ENCODE peak calls at places on chromosomes 4 and X, in nine cellular contexts. C is naive thymus-derived CD4-positive, alpha-beta T cell; M is ovary; B is spleen; S is fibroblast of lung; Y is CD4-positive, alpha-beta memory T cell; P is sigmoid colon; O is A549; X is PC-3. T is an unnamed sample. For H3K4me1, the result is how much of the 10 kb centered on the place peaks cover.

GRCh38 chr4:142021181-142021580 is 384.8 kb downstream of the IL15 start:
- DNase-seq in C (no peak), M (no peak), B (no peak), S (peak), Y (no peak), P (no peak), O (no peak), X (no peak), T (no peak)

GRCh38 chr4:54669831-54670230 is 12.1 kb downstream of the KIT start:
- DNase-seq in C (no peak), M (no peak), B (no peak), S (no peak), Y (no peak), P (no peak), O (no peak), X (no peak), T (no peak)

GRCh38 chrX:45324941-45325340 is 124.3 kb upstream of the DIPK2B start:
- DNase-seq in C (no peak), M (no peak), B (no peak), S (peak), Y (no peak), P (no peak), O (no peak), X (no peak), T (no peak)

GRCh38 chr4:40121515-40121914 is 64.9 kb downstream of the N4BP2 start:
- DNase-seq in C (no peak), M (no peak), B (no peak), S (peak), Y (no peak), P (no peak), O (peak), X (peak), T (no peak)

GRCh38 chrX:47446971-47447370 is 36.1 kb downstream of the ZNF41 start:
- DNase-seq in C (no peak), M (no peak), B (no peak), S (no peak), Y (no peak), P (no peak), O (no peak), X (peak), T (no peak)

GRCh38 chrX:130024127-130024526 is 41.7 kb downstream of the BCORL1 start:
- DNase-seq in C (peak), M (peak), B (peak), S (peak), Y (peak), P (peak), O (peak), X (peak), T (peak)

GRCh38 chr4:98293089-98293887 is 32.1 kb downstream of the RAP1GDS1 start:
- DNase-seq in C (peak), M (no peak), B (no peak), S (peak), Y (no peak), P (no peak), O (no peak), X (no peak), T (no peak)

GRCh38 chr4:54513231-54513630 is 144.5 kb upstream of the KIT start:
- DNase-seq in C (no peak), M (no peak), B (no peak), S (peak), Y (no peak), P (no peak), O (no peak), X (peak), T (no peak)

GRCh38 chr4:92091335-92091734 is 212.4 kb upstream of the GRID2 start:
- DNase-seq in C (no peak), M (no peak), B (no peak), S (no peak), Y (no peak), P (no peak), O (peak), X (peak), T (no peak)

GRCh38 chr4:59608466-59608865 is 1591.7 kb upstream of the ADGRL3 start:
- DNase-seq in C (no peak), M (no peak), B (no peak), S (peak), Y (no peak), P (no peak), O (no peak), X (peak), T (no peak)

GRCh38 chr4:165048170-165048569 is 5.5 kb upstream of the TRIM75 start:
- DNase-seq in C (no peak), M (no peak), B (no peak), S (no peak), Y (no peak), P (no peak), O (no peak), X (no peak), T (no peak)

GRCh38 chr4:170229021-170229420 is 139.3 kb upstream of the AADAT start:
- DNase-seq in C (no peak), M (no peak), B (no peak), S (no peak), Y (no peak), P (no peak), O (no peak), X (peak), T (no peak)

GRCh38 chrX:65697915-65698796 is 30.7 kb downstream of the MSN start:
- DNase-seq in C (peak), M (no peak), B (peak), S (peak), Y (peak), P (no peak), O (no peak), X (no peak), T (peak)

GRCh38 chrX:107496786-107497185 is 47.3 kb downstream of the FRMPD3 start:
- DNase-seq in C (no peak), M (no peak), B (no peak), S (no peak), Y (no peak), P (no peak), O (no peak), X (no peak), T (no peak)

GRCh38 chr4:186981161-186981560 is 257.5 kb upstream of the FAT1 start:
- DNase-seq in C (no peak), M (no peak), B (no peak), S (peak), Y (no peak), P (no peak), O (no peak), X (no peak), T (no peak)

GRCh38 chr4:576991-577498 is 950 bp upstream of the TMEM271 start:
- DNase-seq in C (no peak), M (no peak), B (peak), S (no peak), Y (no peak), P (no peak), O (no peak), X (no peak), T (no peak)

GRCh38 chrX:4787971-4788370 is 1074.5 kb upstream of the PRKX start:
- DNase-seq in C (no peak), M (no peak), B (no peak), S (no peak), Y (no peak), P (no peak), O (peak), X (peak), T (no peak)

GRCh38 chrX:19682712-19683331 is 167.5 kb upstream of the MAP3K15 start:
- DNase-seq in C (peak), M (peak), B (peak), S (peak), Y (peak), P (peak), O (peak), X (peak), T (peak)

GRCh38 chrX:137286423-137286822 is 252.6 kb upstream of the GPR101 start:
- DNase-seq in C (no peak), M (no peak), B (no peak), S (no peak), Y (no peak), P (no peak), O (no peak), X (no peak), T (no peak)

GRCh38 chr4:13597141-13597540 is 30.4 kb downstream of the BOD1L1 start:
- DNase-seq in C (no peak), M (no peak), B (no peak), S (no peak), Y (no peak), P (no peak), O (peak), X (no peak), T (no peak)

GRCh38 chr4:25401066-25401465 is 24.0 kb downstream of the ANAPC4 start:
- DNase-seq in C (no peak), M (no peak), B (no peak), S (peak), Y (no peak), P (no peak), O (peak), X (peak), T (no peak)

GRCh38 chr4:534576-535151 is 35.7 kb downstream of the PIGG start:
- DNase-seq in C (no peak), M (no peak), B (peak), S (no peak), Y (no peak), P (no peak), O (no peak), X (no peak), T (no peak)

GRCh38 chr4:98468744-98469143 is 189.7 kb downstream of the TSPAN5 start:
- DNase-seq in C (no peak), M (peak), B (no peak), S (peak), Y (no peak), P (no peak), O (no peak), X (no peak), T (no peak)

GRCh38 chr4:1009647-1010521 is 1.5 kb upstream of the FGFRL1 start:
- DNase-seq in C (peak), M (peak), B (peak), S (peak), Y (peak), P (peak), O (peak), X (peak), T (peak)

GRCh38 chr4:139975830-139976272 is 178.1 kb downstream of the MAML3 start:
- DNase-seq in C (no peak), M (no peak), B (no peak), S (no peak), Y (no peak), P (no peak), O (no peak), X (peak), T (no peak)

GRCh38 chr4:4327652-4328121 is 37.6 kb downstream of the ZBTB49 start:
- DNase-seq in C (no peak), M (no peak), B (peak), S (no peak), Y (no peak), P (peak), O (peak), X (peak), T (peak)

GRCh38 chr4:125369098-125369497 is 54.3 kb downstream of the FAT4 start:
- DNase-seq in C (no peak), M (no peak), B (no peak), S (peak), Y (no peak), P (no peak), O (no peak), X (no peak), T (no peak)

GRCh38 chr4:142845293-142846070 is 619 bp downstream of the INPP4B start:
- DNase-seq in C (peak), M (peak), B (peak), S (peak), Y (peak), P (peak), O (peak), X (peak), T (no peak)

GRCh38 chr4:45578874-45579273 is 545.0 kb downstream of the GABRG1 start:
- DNase-seq in C (no peak), M (no peak), B (no peak), S (no peak), Y (no peak), P (no peak), O (no peak), X (no peak), T (no peak)

GRCh38 chrX:16023790-16024734 is 99.3 kb upstream of the GRPR start:
- DNase-seq in C (no peak), M (no peak), B (no peak), S (peak), Y (no peak), P (no peak), O (peak), X (peak), T (no peak)

GRCh38 chrX:49198540-49199314 is 1.3 kb downstream of the SYP start:
- DNase-seq in C (no peak), M (no peak), B (no peak), S (no peak), Y (no peak), P (no peak), O (no peak), X (no peak), T (no peak)

GRCh38 chr4:101304916-101305315 is 42.4 kb downstream of the PPP3CA start:
- DNase-seq in C (no peak), M (no peak), B (no peak), S (peak), Y (no peak), P (no peak), O (no peak), X (peak), T (no peak)

GRCh38 chr4:152094851-152095700 is 334.3 kb upstream of the GATB start:
- DNase-seq in C (no peak), M (no peak), B (no peak), S (peak), Y (no peak), P (no peak), O (no peak), X (peak), T (no peak)

GRCh38 chr4:152090543-152090942 is 329.7 kb upstream of the GATB start:
- DNase-seq in C (no peak), M (no peak), B (no peak), S (peak), Y (no peak), P (no peak), O (no peak), X (no peak), T (no peak)

GRCh38 chr4:152085657-152086056 is 324.9 kb upstream of the GATB start:
- DNase-seq in C (no peak), M (no peak), B (no peak), S (no peak), Y (no peak), P (no peak), O (no peak), X (no peak), T (no peak)

GRCh38 chr4:152087335-152087734 is 326.5 kb upstream of the GATB start:
- DNase-seq in C (no peak), M (no peak), B (no peak), S (no peak), Y (no peak), P (no peak), O (no peak), X (no peak), T (no peak)

DNA sequence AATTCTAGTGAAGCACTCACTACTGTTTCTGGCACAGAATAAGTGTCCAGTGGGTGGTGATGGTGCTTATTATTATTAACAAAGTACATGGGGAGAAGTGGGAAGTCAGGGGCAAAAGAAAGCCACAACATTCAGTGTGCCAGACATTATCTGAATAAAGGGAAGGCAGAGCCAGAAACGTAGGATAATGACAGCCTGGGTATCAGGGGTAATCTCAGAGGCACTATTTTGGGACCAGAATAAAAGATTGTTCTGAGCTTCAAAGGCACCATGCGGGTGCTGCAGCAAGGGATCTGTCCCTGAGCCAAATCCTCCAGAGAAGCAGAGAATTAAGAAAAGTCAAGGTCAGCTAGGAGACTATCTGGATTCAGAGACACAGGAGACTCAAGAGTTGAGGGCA is 328.8 kb upstream of the GATB start:
- DNase-seq in C (no peak), M (no peak), B (no peak), S (no peak), Y (no peak), P (no peak), O (no peak), X (no peak), T (no peak)
- H3K4me1 ChIP-seq in C (under half), M (under half), B (under half), S (under half), Y (under half), P (under half), O (under half), X (under half), T (under half)

GRCh38 chr4:94414907-94415306 is 36.8 kb upstream of the PDLIM5 start:
- DNase-seq in C (no peak), M (no peak), B (no peak), S (no peak), Y (no peak), P (no peak), O (no peak), X (no peak), T (no peak)

GRCh38 chr4:94411296-94411695 is 40.4 kb upstream of the PDLIM5 start:
- DNase-seq in C (no peak), M (no peak), B (no peak), S (no peak), Y (no peak), P (no peak), O (no peak), X (no peak), T (no peak)

GRCh38 chr4:94412019-94413017 is 39.4 kb upstream of the PDLIM5 start:
- DNase-seq in C (no peak), M (no peak), B (no peak), S (peak), Y (no peak), P (no peak), O (peak), X (peak), T (no peak)

GRCh38 chr4:94415448-94415847 is 36.3 kb upstream of the PDLIM5 start:
- DNase-seq in C (no peak), M (no peak), B (no peak), S (no peak), Y (no peak), P (no peak), O (no peak), X (no peak), T (no peak)

GRCh38 chr4:94413085-94413685 is 38.6 kb upstream of the PDLIM5 start:
- DNase-seq in C (no peak), M (no peak), B (no peak), S (peak), Y (no peak), P (no peak), O (no peak), X (no peak), T (no peak)
- H3K4me1 ChIP-seq in C (under half), M (under half), B (under half), S (under half), Y (under half), P (under half), O (under half), X (under half), T (under half)

GRCh38 chr4:94480362-94480951 is 28.7 kb downstream of the PDLIM5 start:
- DNase-seq in C (no peak), M (no peak), B (no peak), S (no peak), Y (no peak), P (no peak), O (no peak), X (no peak), T (no peak)
- H3K4me1 ChIP-seq in C (under half), M (under half), B (under half), S (under half), Y (under half), P (under half), O (half or more), X (under half), T (under half)

DNA sequence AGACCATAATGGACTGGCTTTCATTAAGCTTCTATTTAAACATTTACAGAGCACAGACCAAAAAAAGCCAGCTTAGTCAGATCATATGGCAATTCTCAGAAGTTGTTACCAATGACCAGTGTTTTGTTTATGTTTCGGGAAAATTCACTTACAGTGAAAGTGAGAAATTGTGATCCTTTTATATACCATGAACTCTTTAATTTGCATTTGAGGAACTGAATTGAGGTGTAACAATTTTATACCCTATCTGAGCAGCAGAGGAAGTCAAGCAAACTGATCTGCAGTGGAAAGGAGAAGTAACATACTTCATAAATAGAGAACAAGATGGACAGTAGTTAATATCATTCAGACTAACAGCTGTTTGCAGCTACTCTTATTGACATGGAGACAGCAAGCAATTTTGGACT is 97.1 kb downstream of the TMA16 start:
- DNase-seq in C (no peak), M (no peak), B (no peak), S (no peak), Y (no peak), P (no peak), O (no peak), X (no peak), T (no peak)
- H3K4me1 ChIP-seq in C (under half), M (under half), B (half or more), S (under half), Y (under half), P (under half), O (under half), X (under half), T (under half)

GRCh38 chr4:182894681-182895275 is 22.4 kb downstream of the DCTD start:
- DNase-seq in C (no peak), M (no peak), B (peak), S (no peak), Y (no peak), P (no peak), O (no peak), X (no peak), T (no peak)
- H3K4me1 ChIP-seq in C (under half), M (under half), B (under half), S (under half), Y (under half), P (under half), O (under half), X (under half), T (under half)

GRCh38 chr4:168848112-168848511 is 161.9 kb downstream of the CBR4 start:
- DNase-seq in C (no peak), M (no peak), B (no peak), S (peak), Y (no peak), P (peak), O (no peak), X (no peak), T (no peak)

GRCh38 chr4:168845897-168846296 is 164.2 kb downstream of the CBR4 start:
- DNase-seq in C (no peak), M (no peak), B (no peak), S (no peak), Y (no peak), P (no peak), O (no peak), X (no peak), T (no peak)

GRCh38 chr4:168846414-168846813 is 163.6 kb downstream of the CBR4 start:
- DNase-seq in C (no peak), M (no peak), B (no peak), S (no peak), Y (no peak), P (no peak), O (no peak), X (no peak), T (no peak)

GRCh38 chr4:168850016-168850415 is 160.0 kb downstream of the CBR4 start:
- DNase-seq in C (no peak), M (no peak), B (no peak), S (peak), Y (no peak), P (no peak), O (no peak), X (no peak), T (no peak)

DNA sequence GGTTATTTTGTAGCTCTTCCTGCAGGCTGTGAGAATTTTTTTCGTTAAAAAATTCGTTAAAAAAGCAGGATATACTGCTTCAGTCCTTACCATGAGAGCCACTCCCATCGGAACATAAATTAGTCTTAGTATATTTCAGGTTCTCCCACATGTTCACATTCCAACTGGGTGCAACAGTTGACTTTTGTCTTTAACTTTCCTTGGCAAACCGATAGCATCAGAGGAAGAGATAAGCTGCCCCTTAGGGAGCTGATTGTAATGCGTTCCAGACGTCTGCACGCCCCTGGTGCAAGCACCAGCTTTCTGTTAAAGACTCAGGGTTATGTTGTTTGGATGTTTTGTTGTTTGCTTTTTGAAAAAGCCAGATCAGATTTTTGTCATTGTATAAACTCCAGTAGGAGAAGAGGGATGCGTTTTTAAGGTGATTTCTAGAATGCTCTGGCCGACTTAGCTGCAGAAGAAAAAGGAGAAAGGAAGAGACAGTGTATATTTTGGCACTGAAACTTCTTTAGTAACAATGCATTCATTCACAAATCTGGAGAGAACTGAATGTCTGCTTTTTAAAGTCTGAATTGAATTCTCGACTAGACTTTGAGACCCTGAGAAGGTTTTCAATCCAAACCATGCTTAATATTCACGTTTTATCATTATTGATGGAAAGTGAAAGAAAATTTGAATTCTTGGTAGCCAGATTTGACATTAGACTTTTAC is 160.9 kb downstream of the CBR4 start:
- DNase-seq in C (no peak), M (no peak), B (no peak), S (peak), Y (no peak), P (no peak), O (no peak), X (no peak), T (no peak)
- H3K4me1 ChIP-seq in C (under half), M (under half), B (half or more), S (under half), Y (under half), P (under half), O (under half), X (under half), T (under half)

GRCh38 chrX:40473460-40474204 is 107.1 kb upstream of the ATP6AP2 start:
- DNase-seq in C (no peak), M (no peak), B (no peak), S (no peak), Y (no peak), P (no peak), O (no peak), X (no peak), T (no peak)
- H3K4me1 ChIP-seq in C (under half), M (under half), B (under half), S (under half), Y (under half), P (under half), O (under half), X (under half), T (under half)